ENCODE peak calls at places on chromosomes 4 and X, in seven cellular contexts. One of them, this sample, is unnamed.

GRCh38 chr4:153950100-153950979 is 161.5 kb upstream of the SFRP2 start:
- DNase-seq in colonic mucosa: peak; percentile 26
- DNase-seq in right atrium auricular region: no peak
- DNase-seq in CD4-positive, alpha-beta memory T cell: peak; percentile 33
- DNase-seq in left ventricle myocardium inferior: no peak
- DNase-seq in esophagus squamous epithelium: no peak
- DNase-seq in fibroblast of lung: no peak
- DNase-seq in this sample: no peak

GRCh38 chrX:21800344-21800770 is 39.1 kb upstream of the MBTPS2 start:
- DNase-seq in fibroblast of lung: peak; percentile 46
- DNase-seq in right atrium auricular region: no peak
- DNase-seq in esophagus squamous epithelium: no peak
- DNase-seq in colonic mucosa: no peak
- DNase-seq in CD4-positive, alpha-beta memory T cell: no peak
- DNase-seq in left ventricle myocardium inferior: no peak
- DNase-seq in this sample: no peak

GRCh38 chr4:57116245-57116644 is 6.1 kb upstream of the IGFBP7 start:
- DNase-seq in colonic mucosa: no peak
- DNase-seq in CD4-positive, alpha-beta memory T cell: no peak
- DNase-seq in fibroblast of lung: no peak
- DNase-seq in right atrium auricular region: no peak
- DNase-seq in esophagus squamous epithelium: no peak
- DNase-seq in left ventricle myocardium inferior: no peak
- DNase-seq in this sample: no peak

GRCh38 chr4:761086-761485 is 55.5 kb downstream of the PCGF3 start:
- DNase-seq in esophagus squamous epithelium: no peak
- DNase-seq in CD4-positive, alpha-beta memory T cell: no peak
- DNase-seq in fibroblast of lung: no peak
- DNase-seq in colonic mucosa: no peak
- DNase-seq in right atrium auricular region: no peak
- DNase-seq in left ventricle myocardium inferior: no peak
- DNase-seq in this sample: no peak

GRCh38 chr4:47831026-47831689 is 6.7 kb downstream of the CORIN start:
- DNase-seq in colonic mucosa: no peak
- DNase-seq in fibroblast of lung: no peak
- DNase-seq in right atrium auricular region: no peak
- DNase-seq in CD4-positive, alpha-beta memory T cell: no peak
- DNase-seq in left ventricle myocardium inferior: no peak
- DNase-seq in esophagus squamous epithelium: no peak
- DNase-seq in this sample: no peak

GRCh38 chr4:37827802-37828321 is 1.4 kb downstream of the PGM2 start:
- DNase-seq in esophagus squamous epithelium: no peak
- DNase-seq in CD4-positive, alpha-beta memory T cell: no peak
- DNase-seq in colonic mucosa: no peak
- DNase-seq in fibroblast of lung: no peak
- DNase-seq in left ventricle myocardium inferior: no peak
- DNase-seq in right atrium auricular region: no peak
- DNase-seq in this sample: no peak

GRCh38 chrX:56995271-56995994 is at the start of gene SPIN3:
- DNase-seq in right atrium auricular region: peak; percentile 69
- DNase-seq in left ventricle myocardium inferior: peak; percentile 76
- DNase-seq in colonic mucosa: peak; percentile 90
- DNase-seq in esophagus squamous epithelium: peak; percentile 37
- DNase-seq in CD4-positive, alpha-beta memory T cell: peak; percentile 44
- DNase-seq in fibroblast of lung: peak; percentile 69
- DNase-seq in this sample: peak; percentile 66

GRCh38 chr4:141858437-141858836 is 222.1 kb downstream of the IL15 start:
- DNase-seq in right atrium auricular region: no peak
- DNase-seq in left ventricle myocardium inferior: no peak
- DNase-seq in CD4-positive, alpha-beta memory T cell: no peak
- DNase-seq in fibroblast of lung: no peak
- DNase-seq in colonic mucosa: no peak
- DNase-seq in esophagus squamous epithelium: no peak
- DNase-seq in this sample: no peak

GRCh38 chr4:150010525-150011126 is 67.6 kb upstream of the DCLK2 start:
- DNase-seq in right atrium auricular region: no peak
- DNase-seq in esophagus squamous epithelium: no peak
- DNase-seq in CD4-positive, alpha-beta memory T cell: no peak
- DNase-seq in fibroblast of lung: peak; percentile 79
- DNase-seq in left ventricle myocardium inferior: no peak
- DNase-seq in colonic mucosa: peak; percentile 42
- DNase-seq in this sample: no peak

GRCh38 chrX:25020391-25021131 is 4.8 kb upstream of the ARX start:
- DNase-seq in right atrium auricular region: no peak
- DNase-seq in esophagus squamous epithelium: no peak
- DNase-seq in colonic mucosa: no peak
- DNase-seq in left ventricle myocardium inferior: no peak
- DNase-seq in CD4-positive, alpha-beta memory T cell: no peak
- DNase-seq in fibroblast of lung: no peak
- DNase-seq in this sample: no peak

GRCh38 chrX:145843196-145843595 is 25.6 kb downstream of the SLITRK2 start:
- DNase-seq in fibroblast of lung: no peak
- DNase-seq in esophagus squamous epithelium: no peak
- DNase-seq in left ventricle myocardium inferior: no peak
- DNase-seq in colonic mucosa: no peak
- DNase-seq in CD4-positive, alpha-beta memory T cell: no peak
- DNase-seq in right atrium auricular region: no peak
- DNase-seq in this sample: no peak

GRCh38 chrX:97252111-97252510 is 368.4 kb downstream of the RPA4 start:
- DNase-seq in colonic mucosa: no peak
- DNase-seq in fibroblast of lung: no peak
- DNase-seq in right atrium auricular region: no peak
- DNase-seq in CD4-positive, alpha-beta memory T cell: no peak
- DNase-seq in esophagus squamous epithelium: no peak
- DNase-seq in left ventricle myocardium inferior: no peak
- DNase-seq in this sample: no peak

GRCh38 chrX:40100141-40100536 is 2.4 kb upstream of the BCOR start:
- DNase-seq in left ventricle myocardium inferior: peak; percentile 31
- DNase-seq in CD4-positive, alpha-beta memory T cell: no peak
- DNase-seq in fibroblast of lung: no peak
- DNase-seq in right atrium auricular region: no peak
- DNase-seq in colonic mucosa: no peak
- DNase-seq in esophagus squamous epithelium: no peak
- DNase-seq in this sample: no peak

GRCh38 chr4:39067451-39067850 is 5.4 kb downstream of the KLHL5 start:
- DNase-seq in CD4-positive, alpha-beta memory T cell: no peak
- DNase-seq in left ventricle myocardium inferior: no peak
- DNase-seq in colonic mucosa: no peak
- DNase-seq in right atrium auricular region: no peak
- DNase-seq in fibroblast of lung: no peak
- DNase-seq in esophagus squamous epithelium: no peak
- DNase-seq in this sample: no peak

GRCh38 chrX:1281511-1281910 is 12.9 kb downstream of the CSF2RA start:
- DNase-seq in colonic mucosa: no peak
- DNase-seq in CD4-positive, alpha-beta memory T cell: no peak
- DNase-seq in fibroblast of lung: no peak
- DNase-seq in right atrium auricular region: no peak
- DNase-seq in left ventricle myocardium inferior: no peak
- DNase-seq in esophagus squamous epithelium: no peak
- DNase-seq in this sample: no peak

GRCh38 chr4:74235135-74235534 is 73.1 kb upstream of the EPGN start:
- DNase-seq in CD4-positive, alpha-beta memory T cell: no peak
- DNase-seq in fibroblast of lung: no peak
- DNase-seq in colonic mucosa: no peak
- DNase-seq in left ventricle myocardium inferior: no peak
- DNase-seq in esophagus squamous epithelium: no peak
- DNase-seq in right atrium auricular region: no peak
- DNase-seq in this sample: no peak

GRCh38 chr4:1505511-1506451 is 99.5 kb upstream of the NKX1-1 start:
- DNase-seq in left ventricle myocardium inferior: no peak
- DNase-seq in fibroblast of lung: no peak
- DNase-seq in CD4-positive, alpha-beta memory T cell: no peak
- DNase-seq in colonic mucosa: no peak
- DNase-seq in esophagus squamous epithelium: no peak
- DNase-seq in right atrium auricular region: no peak
- DNase-seq in this sample: no peak

GRCh38 chrX:76172325-76172887 is 456 bp upstream of the PBDC1 start:
- DNase-seq in fibroblast of lung: no peak
- DNase-seq in right atrium auricular region: no peak
- DNase-seq in left ventricle myocardium inferior: no peak
- DNase-seq in colonic mucosa: no peak
- DNase-seq in CD4-positive, alpha-beta memory T cell: no peak
- DNase-seq in esophagus squamous epithelium: no peak
- DNase-seq in this sample: no peak

GRCh38 chr4:7941111-7942018 is 1.7 kb upstream of the AFAP1 start:
- DNase-seq in left ventricle myocardium inferior: no peak
- DNase-seq in CD4-positive, alpha-beta memory T cell: no peak
- DNase-seq in right atrium auricular region: no peak
- DNase-seq in esophagus squamous epithelium: no peak
- DNase-seq in colonic mucosa: no peak
- DNase-seq in fibroblast of lung: peak; percentile 44
- DNase-seq in this sample: no peak

GRCh38 chr4:68466185-68466584 is 18.9 kb downstream of the TMPRSS11E start:
- DNase-seq in left ventricle myocardium inferior: no peak
- DNase-seq in esophagus squamous epithelium: no peak
- DNase-seq in colonic mucosa: no peak
- DNase-seq in right atrium auricular region: no peak
- DNase-seq in CD4-positive, alpha-beta memory T cell: no peak
- DNase-seq in fibroblast of lung: peak; percentile 44
- DNase-seq in this sample: no peak

GRCh38 chr4:137981277-137981676 is 260.9 kb downstream of the SLC7A11 start:
- DNase-seq in left ventricle myocardium inferior: no peak
- DNase-seq in esophagus squamous epithelium: no peak
- DNase-seq in right atrium auricular region: no peak
- DNase-seq in fibroblast of lung: peak; percentile 53
- DNase-seq in colonic mucosa: no peak
- DNase-seq in CD4-positive, alpha-beta memory T cell: no peak
- DNase-seq in this sample: no peak

GRCh38 chr4:68375667-68376559 is 26.0 kb upstream of the YTHDC1 start:
- DNase-seq in right atrium auricular region: no peak
- DNase-seq in colonic mucosa: peak; percentile 55
- DNase-seq in left ventricle myocardium inferior: no peak
- DNase-seq in esophagus squamous epithelium: no peak
- DNase-seq in fibroblast of lung: peak; percentile 69
- DNase-seq in CD4-positive, alpha-beta memory T cell: peak; percentile 65
- DNase-seq in this sample: peak; percentile 33

DNA sequence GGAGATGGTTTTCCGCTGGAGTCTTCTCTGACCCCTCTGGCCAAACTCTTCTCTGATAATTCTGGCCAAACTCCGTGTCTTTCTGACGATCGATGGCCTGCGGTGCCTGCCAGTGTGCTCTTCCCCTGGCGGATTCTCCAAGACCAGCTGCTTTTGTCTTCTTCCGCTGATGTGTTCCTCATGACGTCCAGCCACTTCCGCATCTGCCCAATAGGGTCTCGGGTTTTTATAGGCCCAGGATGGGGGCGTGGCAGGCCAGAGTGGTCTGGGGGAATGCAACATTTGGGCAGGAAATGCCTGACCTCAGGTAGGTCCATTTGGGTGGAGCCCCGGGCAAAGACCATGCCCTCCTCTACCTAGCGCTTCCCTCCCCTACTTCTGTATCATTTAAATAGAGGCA is 1542.1 kb downstream of the STIM2 start:
- DNase-seq in left ventricle myocardium inferior: no peak
- DNase-seq in colonic mucosa: no peak
- DNase-seq in CD4-positive, alpha-beta memory T cell: no peak
- DNase-seq in right atrium auricular region: no peak
- DNase-seq in esophagus squamous epithelium: no peak
- DNase-seq in fibroblast of lung: no peak
- DNase-seq in this sample: no peak
- H3K9me3 ChIP-seq in left ventricle myocardium inferior: no peaks in the 10 kb centered on the region
- H3K9me3 ChIP-seq in colonic mucosa: no peaks in the 10 kb centered on the region
- H3K9me3 ChIP-seq in CD4-positive, alpha-beta memory T cell: no peaks in the 10 kb centered on the region
- H3K9me3 ChIP-seq in right atrium auricular region: no peaks in the 10 kb centered on the region
- H3K9me3 ChIP-seq in esophagus squamous epithelium: no peaks in the 10 kb centered on the region
- H3K9me3 ChIP-seq in fibroblast of lung: no peaks in the 10 kb centered on the region
- H3K9me3 ChIP-seq in this sample: no peaks in the 10 kb centered on the region

GRCh38 chrX:147828719-147829118 is 83.0 kb upstream of the FMR1 start:
- DNase-seq in colonic mucosa: no peak
- DNase-seq in CD4-positive, alpha-beta memory T cell: no peak
- DNase-seq in right atrium auricular region: no peak
- DNase-seq in left ventricle myocardium inferior: no peak
- DNase-seq in esophagus squamous epithelium: no peak
- DNase-seq in fibroblast of lung: no peak
- DNase-seq in this sample: no peak
- H3K27ac ChIP-seq in colonic mucosa: no peak overlapping the region
- H3K27ac ChIP-seq in CD4-positive, alpha-beta memory T cell: no peak overlapping the region
- H3K27ac ChIP-seq in right atrium auricular region: no peak overlapping the region
- H3K27ac ChIP-seq in left ventricle myocardium inferior: no peak overlapping the region
- H3K27ac ChIP-seq in esophagus squamous epithelium: no peak overlapping the region
- H3K27ac ChIP-seq in fibroblast of lung: no peak overlapping the region
- H3K27ac ChIP-seq in this sample: no peak overlapping the region

DNA sequence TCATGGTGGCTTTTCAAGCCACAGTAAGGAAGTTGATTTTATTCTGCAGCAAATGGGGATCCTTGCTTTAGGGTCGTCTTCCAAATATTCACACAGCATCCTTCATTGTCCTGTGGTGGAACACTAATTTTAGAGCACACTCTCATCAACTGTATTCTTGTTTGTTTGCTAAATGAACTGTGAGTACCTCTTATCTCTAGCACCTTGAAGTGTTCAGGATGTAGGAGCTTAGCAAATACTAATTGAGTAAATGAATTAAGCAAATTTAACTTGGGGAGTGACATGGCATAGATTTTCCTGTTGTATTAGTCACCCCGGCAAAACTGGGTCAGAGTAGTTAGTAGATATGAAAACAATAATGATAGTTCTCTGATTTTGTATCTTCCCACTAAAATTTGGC is 156.9 kb downstream of the UBE2NL start:
- DNase-seq in CD4-positive, alpha-beta memory T cell: no peak
- DNase-seq in colonic mucosa: no peak
- DNase-seq in fibroblast of lung: no peak
- DNase-seq in left ventricle myocardium inferior: no peak
- DNase-seq in esophagus squamous epithelium: no peak
- DNase-seq in right atrium auricular region: no peak
- DNase-seq in this sample: no peak
- H3K9me3 ChIP-seq in CD4-positive, alpha-beta memory T cell: no peaks in the 10 kb centered on the region
- H3K9me3 ChIP-seq in colonic mucosa: no peaks in the 10 kb centered on the region
- H3K9me3 ChIP-seq in fibroblast of lung: no peaks in the 10 kb centered on the region
- H3K9me3 ChIP-seq in left ventricle myocardium inferior: no peaks in the 10 kb centered on the region
- H3K9me3 ChIP-seq in esophagus squamous epithelium: no peaks in the 10 kb centered on the region
- H3K9me3 ChIP-seq in right atrium auricular region: no peaks in the 10 kb centered on the region
- H3K9me3 ChIP-seq in this sample: no peaks in the 10 kb centered on the region

DNA sequence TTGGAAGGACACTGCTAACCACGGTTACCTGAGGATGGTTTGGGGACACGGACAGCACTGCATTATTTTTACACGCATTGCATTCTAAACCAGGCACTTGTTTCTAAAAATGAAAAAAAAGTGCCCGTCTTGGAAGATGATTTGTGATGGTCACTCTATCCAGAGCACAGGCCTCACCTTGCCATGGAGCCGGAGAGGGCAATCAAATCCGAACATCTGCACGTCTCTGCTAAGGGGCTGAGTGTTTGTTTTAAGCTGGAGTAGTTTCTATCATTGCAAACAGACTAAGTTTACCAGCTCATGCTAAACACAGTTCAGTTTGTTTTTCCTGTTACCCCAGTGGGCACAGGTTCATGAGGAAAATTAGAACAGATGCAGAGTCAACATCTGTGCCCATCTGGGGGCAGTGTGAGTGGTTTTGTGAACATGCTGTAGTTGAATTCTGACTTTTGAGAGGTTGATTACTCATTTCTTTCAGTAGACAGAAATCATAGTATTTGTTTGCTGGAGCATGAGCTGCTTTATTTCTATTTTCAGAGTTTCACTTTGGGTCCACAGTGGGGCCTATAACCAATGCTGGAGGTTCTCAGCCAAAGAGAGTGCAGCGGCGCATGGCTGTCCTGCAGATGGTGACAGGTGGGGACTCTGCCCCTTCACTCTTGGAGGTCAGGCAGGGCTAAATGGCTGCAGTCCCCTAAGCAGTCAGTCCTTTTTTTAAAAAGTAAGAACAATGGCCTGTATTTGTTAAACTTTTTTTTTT is 65.4 kb upstream of the ENPP6 start:
- DNase-seq in left ventricle myocardium inferior: no peak
- DNase-seq in colonic mucosa: peak; percentile 18
- DNase-seq in esophagus squamous epithelium: no peak
- DNase-seq in fibroblast of lung: peak; percentile 12
- DNase-seq in CD4-positive, alpha-beta memory T cell: no peak
- DNase-seq in right atrium auricular region: peak; percentile 11
- DNase-seq in this sample: no peak
- H3K27ac ChIP-seq in left ventricle myocardium inferior: peak overlapping the region; percentile 74
- H3K27ac ChIP-seq in colonic mucosa: peak overlapping the region; percentile 61
- H3K27ac ChIP-seq in esophagus squamous epithelium: peak overlapping the region; percentile 40
- H3K27ac ChIP-seq in fibroblast of lung: no peak overlapping the region
- H3K27ac ChIP-seq in CD4-positive, alpha-beta memory T cell: peak overlapping the region; percentile 13
- H3K27ac ChIP-seq in right atrium auricular region: no peak overlapping the region
- H3K27ac ChIP-seq in this sample: no peak overlapping the region